ENCODE peak calls at places on chromosomes 1 and 21, in nine cellular contexts. V is AG04450, P is PC-3, J is lower lobe of right lung, W is astrocyte, B is prostate gland, F is psoas muscle, M is left ventricle myocardium inferior, K is RWPE1. N is an unnamed sample.

GRCh38 chr1:211683396-211684297 is 8.2 kb upstream of the NEK2 start:
- DNase-seq in V (no peak), P (no peak), J (no peak), W (no peak), B (no peak), F (no peak), M (no peak), K (no peak), N (no peak)

GRCh38 chr1:74591954-74592353 is 79.5 kb upstream of the LRRC53 start:
- DNase-seq in V (no peak), P (no peak), J (no peak), W (no peak), B (no peak), F (no peak), M (no peak), K (no peak), N (no peak)

GRCh38 chr21:22374218-22374969 is 1376.2 kb downstream of the NCAM2 start:
- DNase-seq in V (no peak), P (no peak), J (no peak), W (no peak), B (no peak), F (no peak), M (no peak), K (no peak), N (no peak)

GRCh38 chr1:228488107-228488817 is 1.1 kb downstream of the RNF187 start:
- DNase-seq in V (no peak), P (no peak), J (no peak), W (no peak), B (no peak), F (no peak), M (no peak), K (no peak), N (no peak)

GRCh38 chr21:35215870-35216269 is 166.8 kb upstream of the RUNX1 start:
- DNase-seq in V (no peak), P (no peak), J (no peak), W (no peak), B (no peak), F (no peak), M (no peak), K (no peak), N (no peak)

GRCh38 chr1:113859478-113860175 is 11.9 kb downstream of the PTPN22 start:
- DNase-seq in V (no peak), P (no peak), J (no peak), W (no peak), B (no peak), F (no peak), M (no peak), K (no peak), N (no peak)

GRCh38 chr1:206490643-206491421 is 16.5 kb upstream of the RASSF5 start:
- DNase-seq in V (no peak), P (no peak), J (peak), W (peak), B (no peak), F (no peak), M (no peak), K (no peak), N (no peak)

GRCh38 chr1:41887365-41887764 is 31.4 kb downstream of the HIVEP3 start:
- DNase-seq in V (no peak), P (no peak), J (no peak), W (no peak), B (no peak), F (no peak), M (no peak), K (no peak), N (peak)

GRCh38 chr21:42236693-42237092 is 17.8 kb downstream of the ABCG1 start:
- DNase-seq in V (no peak), P (no peak), J (no peak), W (no peak), B (no peak), F (peak), M (no peak), K (no peak), N (no peak)

GRCh38 chr21:37764696-37765095 is 151.6 kb downstream of the KCNJ6 start:
- DNase-seq in V (no peak), P (no peak), J (no peak), W (peak), B (no peak), F (no peak), M (no peak), K (no peak), N (no peak)

GRCh38 chr1:12052997-12053686 is 10.0 kb upstream of the TNFRSF8 start:
- DNase-seq in V (no peak), P (no peak), J (no peak), W (no peak), B (peak), F (peak), M (peak), K (no peak), N (no peak)

GRCh38 chr1:18486195-18486594 is 5.5 kb downstream of the KLHDC7A start:
- DNase-seq in V (no peak), P (no peak), J (no peak), W (no peak), B (no peak), F (no peak), M (no peak), K (no peak), N (no peak)

GRCh38 chr1:101175474-101175873 is 61.3 kb upstream of the S1PR1 start:
- DNase-seq in V (no peak), P (peak), J (no peak), W (no peak), B (no peak), F (no peak), M (no peak), K (no peak), N (no peak)
- H3K27ac ChIP-seq in V (no peak), P (peak), J (no peak), W (peak), B (no peak), F (no peak), M (peak), K (no peak), N (no peak)

GRCh38 chr1:96926176-96926575 is 204.6 kb downstream of the PTBP2 start:
- DNase-seq in V (no peak), P (peak), J (no peak), W (no peak), B (no peak), F (no peak), M (no peak), K (no peak), N (no peak)
- TF ChIP-seq CTCF in V (no peak), P (no peak), J (no peak), W (no peak), B (no peak), F (no peak), M (no peak), K (no peak), N (no peak)

DNA sequence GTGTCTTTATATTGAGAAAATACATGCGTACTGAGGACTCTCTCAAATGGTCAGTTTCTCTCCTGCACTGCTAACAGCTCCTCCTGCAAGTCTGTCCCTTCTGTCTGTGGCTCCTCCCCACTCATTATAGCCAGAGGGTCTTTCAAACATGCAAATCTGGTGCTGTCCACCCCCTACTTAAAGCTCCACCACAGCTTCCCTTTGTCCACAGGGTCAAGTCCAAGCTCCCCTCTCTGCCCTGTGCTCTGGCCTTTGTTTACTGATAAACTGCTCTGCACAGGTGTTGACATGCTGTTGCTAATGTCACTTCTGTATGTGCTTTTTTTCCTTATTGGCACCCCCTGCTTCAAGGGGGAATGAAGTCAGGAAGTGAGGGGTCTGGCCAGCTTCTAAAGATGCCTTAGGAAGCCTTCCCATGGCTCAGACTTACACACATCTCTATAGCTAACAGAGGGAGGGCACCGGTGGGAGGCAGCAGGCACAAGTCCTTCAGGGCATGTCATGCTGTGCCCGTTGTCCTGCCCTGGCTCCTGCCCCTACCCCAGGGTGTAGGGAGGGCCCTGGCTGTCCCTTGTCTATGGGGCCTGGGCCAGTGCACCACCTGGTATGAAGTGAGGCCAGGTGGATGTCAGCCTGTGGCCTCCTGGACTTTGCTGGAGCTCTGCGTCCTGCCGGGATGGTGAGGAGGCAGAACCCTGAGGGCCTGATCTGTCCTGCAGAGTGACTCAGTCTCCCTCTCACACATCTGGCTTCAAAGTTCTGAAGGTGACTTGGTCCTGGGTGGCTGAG is 47.5 kb upstream of the GPR37L1 start:
- DNase-seq in V (no peak), P (no peak), J (no peak), W (no peak), B (no peak), F (no peak), M (no peak), K (no peak), N (no peak)
- H3K27ac ChIP-seq in V (no peak), P (no peak), J (no peak), W (no peak), B (no peak), F (no peak), M (peak), K (no peak), N (no peak)

GRCh38 chr1:156970017-156970416 is 49.6 kb downstream of the LRRC71 start:
- DNase-seq in V (no peak), P (peak), J (no peak), W (no peak), B (no peak), F (no peak), M (no peak), K (no peak), N (no peak)
- TF ChIP-seq CTCF in V (peak), P (peak), J (no peak), W (no peak), B (no peak), F (no peak), M (no peak), K (no peak), N (peak)

GRCh38 chr1:91020967-91021685 is 709 bp downstream of the ZNF644 start:
- DNase-seq in V (peak), P (peak), J (peak), W (peak), B (peak), F (peak), M (peak), K (peak), N (peak)
- H3K27ac ChIP-seq in V (peak), P (peak), J (peak), W (peak), B (peak), F (peak), M (peak), K (peak), N (peak)